ENCODE peak calls at places on chromosomes 6 and 20, in four cellular contexts. One of them, this sample, is unnamed.

GRCh38 chr20:16483024-16483423 is 90.2 kb downstream of the KIF16B start:
- DNase-seq in lower lobe of right lung: no peak
- DNase-seq in GM12865: no peak
- DNase-seq in heart left ventricle: no peak
- DNase-seq in this sample: no peak

GRCh38 chr20:25148982-25149846 is 46.3 kb upstream of the ENTPD6 start:
- DNase-seq in lower lobe of right lung: no peak
- DNase-seq in GM12865: no peak
- DNase-seq in heart left ventricle: no peak
- DNase-seq in this sample: no peak

GRCh38 chr6:158452191-158452590 is 107.7 kb upstream of the TMEM181 start:
- DNase-seq in heart left ventricle: no peak
- DNase-seq in lower lobe of right lung: no peak
- DNase-seq in GM12865: no peak
- DNase-seq in this sample: no peak

GRCh38 chr6:116783852-116784251 is 18.3 kb upstream of the FAM162B start:
- DNase-seq in GM12865: no peak
- DNase-seq in heart left ventricle: no peak
- DNase-seq in lower lobe of right lung: no peak
- DNase-seq in this sample: no peak

GRCh38 chr20:60598528-60598927 is 640.3 kb downstream of the CDH26 start:
- DNase-seq in heart left ventricle: no peak
- DNase-seq in lower lobe of right lung: no peak
- DNase-seq in GM12865: no peak
- DNase-seq in this sample: no peak

GRCh38 chr20:23115823-23116222 is 29.7 kb upstream of the CD93 start:
- DNase-seq in GM12865: peak; percentile 71
- DNase-seq in heart left ventricle: no peak
- DNase-seq in lower lobe of right lung: no peak
- DNase-seq in this sample: no peak

GRCh38 chr20:57620274-57620990 is at the start of gene ZBP1:
- DNase-seq in lower lobe of right lung: peak; percentile 69
- DNase-seq in heart left ventricle: no peak
- DNase-seq in GM12865: peak; percentile 93
- DNase-seq in this sample: no peak

GRCh38 chr6:132235596-132236280 is 165.5 kb downstream of the MOXD1 start:
- DNase-seq in lower lobe of right lung: no peak
- DNase-seq in GM12865: no peak
- DNase-seq in heart left ventricle: no peak
- DNase-seq in this sample: no peak

GRCh38 chr6:39568896-39569295 is 156.3 kb downstream of the KIF6 start:
- DNase-seq in heart left ventricle: no peak
- DNase-seq in lower lobe of right lung: no peak
- DNase-seq in GM12865: no peak
- DNase-seq in this sample: no peak

GRCh38 chr6:21414065-21414464 is 179.5 kb upstream of the SOX4 start:
- DNase-seq in heart left ventricle: no peak
- DNase-seq in lower lobe of right lung: no peak
- DNase-seq in GM12865: no peak
- DNase-seq in this sample: no peak

GRCh38 chr6:47168176-47168575 is 126.0 kb upstream of the ADGRF1 start:
- DNase-seq in heart left ventricle: no peak
- DNase-seq in GM12865: no peak
- DNase-seq in lower lobe of right lung: no peak
- DNase-seq in this sample: no peak

GRCh38 chr20:4156411-4156810 is 141.1 kb upstream of the RNF24 start:
- DNase-seq in heart left ventricle: no peak
- DNase-seq in GM12865: no peak
- DNase-seq in lower lobe of right lung: peak; percentile 16
- DNase-seq in this sample: no peak

DNA sequence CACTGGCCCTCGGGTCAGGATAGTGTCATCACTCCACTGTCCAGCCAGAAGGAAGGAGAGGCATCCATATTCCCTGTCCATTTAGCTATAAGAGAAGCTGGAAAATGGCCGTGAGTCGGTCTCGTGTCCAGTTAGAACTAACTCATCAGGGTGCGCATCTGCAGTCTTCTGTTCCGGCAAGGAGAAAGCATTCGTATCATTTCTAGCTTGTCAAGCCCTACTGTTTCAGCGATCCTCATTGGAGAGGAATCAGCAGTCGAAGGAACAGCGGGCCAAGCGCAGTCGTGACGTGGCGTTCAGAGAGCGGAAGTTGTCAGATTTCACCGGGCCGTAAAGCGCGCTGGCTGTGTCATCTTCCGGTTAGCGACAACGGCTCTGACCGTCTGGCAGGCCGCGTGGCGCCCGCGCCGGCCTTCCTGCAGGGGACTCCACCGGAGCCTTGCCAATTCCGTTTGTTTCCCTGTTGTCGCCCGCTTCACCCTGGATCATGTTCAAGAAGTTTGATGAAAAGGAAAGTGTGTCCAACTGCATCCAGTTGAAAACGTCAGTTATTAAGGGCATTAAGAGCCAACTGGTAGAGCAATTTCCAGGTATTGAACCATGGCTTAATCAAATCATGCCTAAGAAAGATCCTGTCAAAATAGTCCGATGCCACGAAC is 32.9 kb downstream of the HM13 start:
- DNase-seq in heart left ventricle: peak; percentile 86
- DNase-seq in GM12865: peak; percentile 91
- DNase-seq in lower lobe of right lung: peak; percentile 87
- DNase-seq in this sample: peak; percentile 81
- TF ChIP-seq CTCF in heart left ventricle: no peak
- TF ChIP-seq CTCF in GM12865: no peak
- TF ChIP-seq CTCF in lower lobe of right lung: peak; percentile 24
- TF ChIP-seq CTCF in this sample: no peak

GRCh38 chr6:150410906-150411305 is 42.1 kb downstream of the IYD start:
- DNase-seq in heart left ventricle: no peak
- DNase-seq in GM12865: no peak
- DNase-seq in lower lobe of right lung: no peak
- DNase-seq in this sample: no peak

GRCh38 chr6:150410395-150410794 is 41.6 kb downstream of the IYD start:
- DNase-seq in heart left ventricle: no peak
- DNase-seq in lower lobe of right lung: no peak
- DNase-seq in GM12865: no peak
- DNase-seq in this sample: no peak

GRCh38 chr6:150412221-150412620 is 43.4 kb downstream of the IYD start:
- DNase-seq in GM12865: no peak
- DNase-seq in lower lobe of right lung: no peak
- DNase-seq in heart left ventricle: no peak
- DNase-seq in this sample: no peak

GRCh38 chr6:150408842-150409241 is 40.0 kb downstream of the IYD start:
- DNase-seq in GM12865: no peak
- DNase-seq in heart left ventricle: no peak
- DNase-seq in lower lobe of right lung: no peak
- DNase-seq in this sample: no peak

GRCh38 chr6:150409576-150410066 is 40.8 kb downstream of the IYD start:
- DNase-seq in lower lobe of right lung: peak; percentile 67
- DNase-seq in GM12865: peak; percentile 6
- DNase-seq in heart left ventricle: peak; percentile 72
- DNase-seq in this sample: no peak
- H3K4me3 ChIP-seq in lower lobe of right lung: no peak overlapping the region
- H3K4me3 ChIP-seq in GM12865: no peak overlapping the region
- H3K4me3 ChIP-seq in heart left ventricle: no peak overlapping the region
- H3K4me3 ChIP-seq in this sample: no peak overlapping the region

GRCh38 chr20:64225166-64225595 is 30.4 kb upstream of the PCMTD2 start:
- DNase-seq in heart left ventricle: no peak
- DNase-seq in lower lobe of right lung: no peak
- DNase-seq in GM12865: no peak
- DNase-seq in this sample: no peak

GRCh38 chr20:64222851-64223525 is 32.6 kb upstream of the PCMTD2 start:
- DNase-seq in heart left ventricle: no peak
- DNase-seq in GM12865: no peak
- DNase-seq in lower lobe of right lung: no peak
- DNase-seq in this sample: no peak

GRCh38 chr20:64222273-64222672 is 33.3 kb upstream of the PCMTD2 start:
- DNase-seq in lower lobe of right lung: no peak
- DNase-seq in GM12865: no peak
- DNase-seq in heart left ventricle: no peak
- DNase-seq in this sample: no peak

GRCh38 chr20:64224344-64225165 is 31.0 kb upstream of the PCMTD2 start:
- DNase-seq in heart left ventricle: peak; percentile 34
- DNase-seq in GM12865: no peak
- DNase-seq in lower lobe of right lung: no peak
- DNase-seq in this sample: no peak

GRCh38 chr20:64223526-64224067 is 32.0 kb upstream of the PCMTD2 start:
- DNase-seq in lower lobe of right lung: no peak
- DNase-seq in GM12865: peak; percentile 27
- DNase-seq in heart left ventricle: peak; percentile 63
- DNase-seq in this sample: no peak
- TF ChIP-seq CTCF in lower lobe of right lung: peak; percentile 13
- TF ChIP-seq CTCF in GM12865: peak; percentile 44
- TF ChIP-seq CTCF in heart left ventricle: peak; percentile 49
- TF ChIP-seq CTCF in this sample: no peak

DNA sequence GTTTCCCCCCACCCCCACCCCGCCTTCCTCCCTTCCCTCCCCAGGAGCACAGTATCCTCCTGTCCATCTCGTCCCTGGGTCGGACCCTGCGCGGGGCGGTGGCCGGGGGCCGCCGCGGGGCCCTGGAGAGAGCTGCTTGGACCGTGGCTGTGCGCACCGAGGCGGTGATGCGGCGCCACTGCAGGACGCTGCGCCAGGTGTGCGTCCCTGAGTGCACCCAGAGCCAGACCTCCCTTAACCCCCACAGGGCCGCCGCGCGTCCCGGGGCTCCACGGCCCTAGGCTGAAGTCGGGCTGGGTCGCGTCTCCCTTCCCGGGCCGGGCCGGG is 2.2 kb downstream of the C20orf204 start:
- DNase-seq in GM12865: peak; percentile 77
- DNase-seq in lower lobe of right lung: no peak
- DNase-seq in heart left ventricle: no peak
- DNase-seq in this sample: no peak
- H3K4me3 ChIP-seq in GM12865: peak overlapping the region; percentile 70
- H3K4me3 ChIP-seq in lower lobe of right lung: peak overlapping the region; percentile 66
- H3K4me3 ChIP-seq in heart left ventricle: peak overlapping the region; percentile 53
- H3K4me3 ChIP-seq in this sample: no peak overlapping the region

DNA sequence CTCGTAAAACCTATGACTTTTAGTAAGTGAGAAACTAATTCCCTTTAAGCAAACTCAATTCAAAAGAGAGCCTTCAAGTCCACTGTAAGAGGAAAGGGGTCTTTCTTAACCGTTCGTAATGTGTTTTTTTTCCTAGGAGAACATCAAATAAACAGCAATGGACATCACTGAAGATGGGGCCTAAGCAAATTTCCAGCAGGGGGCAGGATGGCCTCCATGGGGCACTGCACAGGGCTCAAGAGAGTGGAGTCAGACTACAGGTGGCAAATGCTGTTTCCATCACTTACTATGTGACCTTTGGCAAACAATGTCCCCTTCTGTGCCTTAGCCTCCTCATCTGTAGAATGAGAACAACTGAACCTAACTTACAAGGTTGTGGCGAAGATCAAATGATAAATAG is 88.7 kb downstream of the ARHGAP18 start:
- DNase-seq in GM12865: peak; percentile 47
- DNase-seq in lower lobe of right lung: no peak
- DNase-seq in heart left ventricle: no peak
- DNase-seq in this sample: no peak
- TF ChIP-seq CTCF in GM12865: peak; percentile 35
- TF ChIP-seq CTCF in lower lobe of right lung: peak; percentile 34
- TF ChIP-seq CTCF in heart left ventricle: peak; percentile 25
- TF ChIP-seq CTCF in this sample: peak; percentile 18

GRCh38 chr6:3286641-3287171 is 28.0 kb downstream of the PSMG4 start:
- DNase-seq in lower lobe of right lung: no peak
- DNase-seq in GM12865: no peak
- DNase-seq in heart left ventricle: no peak
- DNase-seq in this sample: no peak

GRCh38 chr6:3288711-3289663 is 30.2 kb downstream of the PSMG4 start:
- DNase-seq in lower lobe of right lung: no peak
- DNase-seq in GM12865: no peak
- DNase-seq in heart left ventricle: no peak
- DNase-seq in this sample: no peak

GRCh38 chr6:3287308-3287707 is 28.6 kb downstream of the PSMG4 start:
- DNase-seq in heart left ventricle: no peak
- DNase-seq in GM12865: no peak
- DNase-seq in lower lobe of right lung: no peak
- DNase-seq in this sample: no peak

GRCh38 chr6:3289664-3290055 is 30.9 kb downstream of the PSMG4 start:
- DNase-seq in lower lobe of right lung: no peak
- DNase-seq in heart left ventricle: no peak
- DNase-seq in GM12865: no peak
- DNase-seq in this sample: no peak

GRCh38 chr6:3287976-3288707 is 29.4 kb downstream of the PSMG4 start:
- DNase-seq in lower lobe of right lung: no peak
- DNase-seq in GM12865: no peak
- DNase-seq in heart left ventricle: no peak
- DNase-seq in this sample: no peak
- H3K4me3 ChIP-seq in lower lobe of right lung: no peak overlapping the region
- H3K4me3 ChIP-seq in GM12865: no peak overlapping the region
- H3K4me3 ChIP-seq in heart left ventricle: no peak overlapping the region
- H3K4me3 ChIP-seq in this sample: no peak overlapping the region

GRCh38 chr6:15253107-15254073 is 7.5 kb downstream of the JARID2 start:
- DNase-seq in lower lobe of right lung: no peak
- DNase-seq in heart left ventricle: no peak
- DNase-seq in GM12865: peak; percentile 45
- DNase-seq in this sample: no peak

GRCh38 chr6:15254074-15254975 is 8.5 kb downstream of the JARID2 start:
- DNase-seq in lower lobe of right lung: no peak
- DNase-seq in heart left ventricle: no peak
- DNase-seq in GM12865: peak; percentile 86
- DNase-seq in this sample: no peak

GRCh38 chr6:15249371-15250019 is 3.6 kb downstream of the JARID2 start:
- DNase-seq in GM12865: no peak
- DNase-seq in heart left ventricle: no peak
- DNase-seq in lower lobe of right lung: no peak
- DNase-seq in this sample: no peak

GRCh38 chr6:15250440-15251168 is 4.7 kb downstream of the JARID2 start:
- DNase-seq in heart left ventricle: no peak
- DNase-seq in GM12865: no peak
- DNase-seq in lower lobe of right lung: no peak
- DNase-seq in this sample: no peak

GRCh38 chr6:15252205-15252604 is 6.3 kb downstream of the JARID2 start:
- DNase-seq in lower lobe of right lung: no peak
- DNase-seq in GM12865: no peak
- DNase-seq in heart left ventricle: no peak
- DNase-seq in this sample: no peak
- TF ChIP-seq CTCF in lower lobe of right lung: no peak
- TF ChIP-seq CTCF in GM12865: no peak
- TF ChIP-seq CTCF in heart left ventricle: no peak
- TF ChIP-seq CTCF in this sample: no peak

This sample was measured in LNCaP clone FGC.